ENCODE peak calls at places on chromosomes 7 and 10, in four cellular contexts. N is glutamatergic neuron, Y is K562, W is A549. M is an unnamed sample.

GRCh38 chr10:77474386-77474785 is 163.2 kb downstream of the KCNMA1 start:
- DNase-seq in N (no peak), Y (no peak), W (no peak), M (no peak)

GRCh38 chr10:35667971-35668370 is 25.9 kb upstream of the FZD8 start:
- DNase-seq in N (no peak), Y (no peak), W (no peak), M (no peak)

GRCh38 chr10:10222288-10222945 is 795.3 kb upstream of the CELF2 start:
- DNase-seq in W (no peak), N (no peak), Y (no peak), M (no peak)

GRCh38 chr10:21191512-21191911 is 294.4 kb upstream of the NEBL start:
- DNase-seq in W (no peak), N (no peak), Y (no peak), M (no peak)

GRCh38 chr7:132140341-132140740 is 435.9 kb downstream of the PLXNA4 start:
- DNase-seq in W (no peak), Y (no peak), N (no peak), M (no peak)

GRCh38 chr7:128705891-128706333 is 33.2 kb upstream of the CALU start:
- DNase-seq in Y (no peak), N (no peak), W (no peak), M (no peak)

GRCh38 chr7:1902231-1902855 is 232.3 kb downstream of the ELFN1 start:
- DNase-seq in N (peak; percentile 14), W (no peak), Y (no peak), M (no peak)

GRCh38 chr7:99193527-99194214 is 14.2 kb downstream of the KPNA7 start:
- DNase-seq in N (no peak), W (no peak), Y (no peak), M (no peak)

GRCh38 chr7:87876759-87877234 is 504 bp downstream of the DBF4 start:
- DNase-seq in N (peak; percentile 77), Y (peak; percentile 58), W (peak; percentile 62), M (no peak)
- TF ChIP-seq CTCF in N (no peak), Y (no peak), W (no peak), M (no peak)

DNA sequence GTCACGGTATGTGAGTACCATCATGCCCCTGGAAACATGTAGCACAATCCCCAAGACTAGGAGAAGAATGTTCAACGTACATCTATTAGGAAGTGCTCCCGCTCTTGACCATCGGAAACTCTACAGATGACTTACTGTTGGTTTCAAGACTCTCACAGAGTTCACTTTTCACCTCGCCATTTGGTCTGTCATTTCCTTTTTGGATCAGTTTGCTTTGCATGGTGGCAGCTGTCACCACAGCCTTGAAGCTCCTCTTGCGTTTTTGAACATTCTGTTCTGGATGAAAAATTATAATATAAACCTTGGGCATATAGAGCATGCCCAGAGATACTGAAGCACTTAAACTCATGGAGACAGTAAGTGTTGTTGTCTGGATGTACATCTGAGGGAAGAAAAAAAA is 806.8 kb downstream of the GRM8 start:
- DNase-seq in N (no peak), W (no peak), Y (no peak), M (no peak)
- TF ChIP-seq CTCF in N (no peak), W (no peak), Y (no peak), M (no peak)

GRCh38 chr7:55271661-55272060 is 93.5 kb upstream of the LANCL2 start:
- DNase-seq in W (no peak), N (no peak), Y (peak; percentile 1), M (no peak)

GRCh38 chr7:55272328-55272727 is 92.8 kb upstream of the LANCL2 start:
- DNase-seq in N (no peak), Y (peak; percentile 1), W (no peak), M (no peak)

GRCh38 chr7:55274156-55274555 is 91.0 kb upstream of the LANCL2 start:
- DNase-seq in Y (no peak), W (no peak), N (no peak), M (no peak)

GRCh38 chr7:55273186-55273980 is 91.8 kb upstream of the LANCL2 start:
- DNase-seq in N (no peak), W (no peak), Y (peak; percentile 1), M (no peak)

DNA sequence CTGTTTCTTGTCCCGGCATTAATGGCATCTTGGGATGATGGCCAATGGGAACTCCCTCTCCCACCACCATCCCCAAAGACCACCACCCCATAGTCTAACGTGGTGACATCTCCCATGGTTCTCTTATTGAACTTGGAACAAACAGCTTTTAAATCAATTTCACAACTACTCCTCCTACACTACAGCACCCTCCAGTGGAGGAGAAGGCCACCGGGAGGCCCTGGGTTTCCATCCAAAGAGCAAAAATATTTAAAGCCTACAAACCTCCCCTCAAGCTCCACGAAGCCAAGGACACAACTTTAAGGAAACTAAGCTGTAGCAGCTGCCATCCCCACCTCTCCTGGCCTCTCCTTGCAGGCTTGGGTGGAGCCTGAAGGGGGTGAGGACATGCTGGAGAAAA is 94.1 kb upstream of the LANCL2 start:
- DNase-seq in W (peak; percentile 16), N (no peak), Y (peak; percentile 5), M (no peak)
- TF ChIP-seq CTCF in W (peak; percentile 36), N (no peak), Y (peak; percentile 39), M (peak; percentile 57)

GRCh38 chr7:44959956-44960640 is 18.7 kb downstream of the MYO1G start:
- DNase-seq in Y (no peak), W (no peak), N (no peak), M (no peak)
- TF ChIP-seq CTCF in Y (no peak), W (no peak), N (no peak), M (no peak)

GRCh38 chr7:151013728-151014497 is 10.4 kb downstream of the ATG9B start:
- DNase-seq in N (peak; percentile 96), Y (no peak), W (no peak), M (no peak)
- TF ChIP-seq CTCF in N (no peak), Y (no peak), W (no peak), M (no peak)

DNA sequence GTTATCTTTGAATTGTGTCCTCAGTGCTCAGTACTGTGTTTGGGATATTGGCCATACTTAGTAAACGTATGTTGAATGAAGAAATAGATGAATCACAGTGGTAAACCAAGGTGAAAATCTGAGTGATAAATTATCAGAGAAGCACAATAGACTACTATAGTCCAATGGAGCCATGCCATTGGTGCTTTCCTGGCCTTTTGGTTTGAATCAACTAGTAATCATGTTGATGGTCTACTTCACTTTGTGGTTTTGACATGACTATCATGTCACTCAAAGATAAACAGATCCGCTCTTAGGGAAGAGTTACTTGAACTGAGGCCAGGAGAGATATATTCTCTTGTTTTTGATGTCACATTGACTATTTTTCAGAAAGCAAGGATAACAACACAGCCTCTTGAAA is 86.1 kb upstream of the IGFBP3 start:
- DNase-seq in N (no peak), Y (no peak), W (no peak), M (no peak)
- TF ChIP-seq CTCF in N (no peak), Y (no peak), W (no peak), M (no peak)

GRCh38 chr10:116521424-116522305 is 24.1 kb upstream of the PNLIP start:
- DNase-seq in Y (peak; percentile 13), N (peak; percentile 39), W (peak; percentile 45), M (no peak)
- TF ChIP-seq CTCF in Y (peak; percentile 14), N (peak; percentile 95), W (peak; percentile 67), M (peak; percentile 81)

DNA sequence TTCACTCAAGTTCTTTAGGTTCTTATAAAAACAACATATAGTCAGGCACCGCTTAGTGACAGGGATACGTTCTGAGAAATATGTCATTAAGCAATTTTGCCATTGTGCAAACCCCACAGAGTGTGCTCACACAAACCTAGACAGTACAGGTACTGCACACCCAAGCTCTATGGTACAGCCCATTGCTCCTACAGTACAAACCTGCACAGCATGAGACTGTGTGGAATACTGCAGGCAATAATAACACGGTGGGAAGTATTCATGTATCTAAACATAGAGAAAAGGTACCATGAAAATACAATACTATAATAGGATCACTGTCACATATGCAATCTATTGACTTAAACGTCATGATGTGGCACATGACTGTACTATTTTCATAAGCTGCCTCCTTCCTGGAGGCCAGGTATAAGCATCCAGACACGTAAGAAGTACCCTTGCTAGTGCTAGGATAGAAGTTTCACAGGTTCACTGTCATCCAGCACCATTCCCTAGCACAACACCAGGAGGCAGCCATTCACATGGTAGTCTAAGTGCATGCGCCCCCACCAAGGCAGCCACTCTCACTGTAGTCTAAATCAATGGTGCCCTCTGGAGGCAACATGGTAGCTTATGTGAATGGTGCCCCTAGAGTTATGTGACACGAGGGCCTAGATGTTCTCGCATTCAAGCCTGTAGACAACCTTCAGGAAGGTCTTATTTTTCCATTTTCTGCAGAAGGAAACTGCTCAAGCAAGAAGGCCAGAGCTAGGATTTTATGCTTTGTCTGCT is 98.5 kb downstream of the ARHGAP22 start:
- DNase-seq in Y (peak; percentile 92), N (no peak), W (peak; percentile 66), M (no peak)
- TF ChIP-seq CTCF in Y (peak; percentile 99), N (no peak), W (peak; percentile 44), M (peak; percentile 25)

M was measured in epithelial cell of proximal tubule.